ENCODE peak calls at places on chromosome 5, in ten cellular contexts. B is NCI-H187; L is HEK293T; Z is T-helper 2 cell; T is stimulated activated CD4-positive, alpha-beta T cell treated with anti-CD3 and anti-CD28 coated beads, Interleukin-1b, Interleukin-23, amount 100 ng/mL, for 24 hours; Y is activated CD4-positive, alpha-beta T cell treated with anti-CD3 and anti-CD28 coated beads, Interleukin-2, amount 10 ng/mL, durations not matched to agents 7 days and 5 days; N is fibroblast of gingiva; C is fibroblast of pulmonary artery; S is GM12865; K is HTR-8/SVneo. F is an unnamed sample.

GRCh38 chr5:72166070-72166979 is 59.0 kb downstream of the MAP1B start:
- DNase-seq in T (no peak), B (peak), S (no peak), L (peak), K (no peak), C (peak), Y (no peak), N (peak), Z (no peak), F (no peak)

GRCh38 chr5:1442222-1443144 is 2.8 kb downstream of the SLC6A3 start:
- DNase-seq in B (no peak), Z (no peak), T (no peak), C (no peak), K (no peak), S (no peak), L (no peak), N (no peak), Y (no peak), F (no peak)

GRCh38 chr5:159878988-159879471 is 37.3 kb upstream of the ADRA1B start:
- DNase-seq in N (peak), B (no peak), T (no peak), C (peak), Z (no peak), Y (no peak), L (peak), K (peak), S (no peak), F (peak)

GRCh38 chr5:64637837-64638443 is 52.4 kb upstream of the SHISAL2B start:
- DNase-seq in Y (no peak), C (no peak), S (peak), B (no peak), N (peak), K (peak), T (no peak), L (no peak), Z (no peak), F (peak)

GRCh38 chr5:69271376-69271775 is 36.7 kb downstream of the CDK7 start:
- DNase-seq in B (no peak), T (no peak), K (no peak), Z (no peak), C (peak), Y (no peak), L (no peak), S (no peak), N (peak), F (peak)

GRCh38 chr5:167012281-167013034 is 1279.0 kb upstream of the WWC1 start:
- DNase-seq in N (no peak), Z (no peak), L (no peak), C (no peak), K (no peak), S (no peak), B (no peak), Y (no peak), T (no peak), F (no peak)

GRCh38 chr5:58929726-58930125 is 346.9 kb downstream of the RAB3C start:
- DNase-seq in S (no peak), Y (no peak), C (no peak), N (no peak), Z (no peak), L (no peak), B (no peak), K (no peak), T (no peak), F (no peak)

GRCh38 chr5:147629196-147629595 is 119.3 kb upstream of the DPYSL3 start:
- DNase-seq in K (no peak), Y (no peak), B (no peak), Z (no peak), C (no peak), L (no peak), T (no peak), S (no peak), N (no peak), F (no peak)

GRCh38 chr5:160315968-160316367 is 3.6 kb upstream of the CCNJL start:
- DNase-seq in T (no peak), K (peak), L (no peak), Y (no peak), B (no peak), Z (no peak), S (peak), N (no peak), C (peak), F (peak)

GRCh38 chr5:142000709-142001484 is 11.9 kb downstream of the GNPDA1 start:
- DNase-seq in T (no peak), S (no peak), B (no peak), Y (peak), C (peak), L (peak), N (no peak), Z (no peak), K (no peak), F (peak)

GRCh38 chr5:133287500-133287899 is 235.7 kb downstream of the HSPA4 start:
- DNase-seq in C (peak), Z (peak), L (peak), K (peak), B (no peak), Y (peak), T (no peak), S (peak), N (peak), F (peak)

GRCh38 chr5:95081500-95082355 is 203.2 kb downstream of the MCTP1 start:
- DNase-seq in N (peak), C (peak), Z (no peak), B (no peak), Y (peak), K (peak), S (peak), L (no peak), T (no peak), F (peak)

GRCh38 chr5:22892441-22892840 is 39.3 kb upstream of the CDH12 start:
- DNase-seq in L (no peak), N (peak), Z (no peak), T (no peak), Y (no peak), C (no peak), K (no peak), B (no peak), S (no peak), F (no peak)

GRCh38 chr5:132096904-132097303 is 23.3 kb downstream of the CSF2 start:
- DNase-seq in L (no peak), B (no peak), N (no peak), T (no peak), Z (no peak), S (no peak), Y (no peak), C (no peak), K (no peak), F (no peak)

GRCh38 chr5:133952729-133953567 is 15.5 kb downstream of the C5orf15 start:
- DNase-seq in L (no peak), B (no peak), K (no peak), C (peak), T (no peak), S (no peak), Y (no peak), Z (no peak), N (peak), F (peak)

GRCh38 chr5:26009742-26010141 is 1028.6 kb downstream of the CDH9 start:
- DNase-seq in K (peak), S (no peak), B (no peak), N (no peak), L (peak), T (no peak), Z (no peak), C (no peak), Y (no peak), F (peak)

GRCh38 chr5:78009937-78010527 is 233.9 kb upstream of the TBCA start:
- DNase-seq in Z (no peak), C (peak), S (no peak), L (no peak), K (no peak), T (no peak), Y (no peak), B (no peak), N (peak), F (peak)

GRCh38 chr5:98106116-98107088 is 667.1 kb upstream of the RGMB start:
- DNase-seq in Y (no peak), S (no peak), Z (no peak), K (no peak), B (no peak), N (peak), C (no peak), L (no peak), T (no peak), F (peak)

GRCh38 chr5:111930407-111930806 is 173.4 kb upstream of the NREP start:
- DNase-seq in T (no peak), K (no peak), Y (no peak), Z (no peak), B (no peak), C (no peak), N (no peak), S (no peak), L (no peak), F (peak)

GRCh38 chr5:1826235-1826980 is 25.2 kb downstream of the NDUFS6 start:
- DNase-seq in B (no peak), N (no peak), K (no peak), C (no peak), L (no peak), T (no peak), Y (no peak), Z (no peak), S (no peak), F (no peak)

GRCh38 chr5:83418659-83419321 is 52.8 kb upstream of the VCAN start:
- DNase-seq in S (no peak), Z (no peak), Y (no peak), C (no peak), L (no peak), N (no peak), B (no peak), T (no peak), K (no peak), F (no peak)

GRCh38 chr5:52491829-52492217 is 295.9 kb upstream of the ITGA1 start:
- DNase-seq in S (no peak), T (no peak), Y (no peak), L (no peak), K (no peak), C (no peak), Z (no peak), N (no peak), B (peak), F (no peak)

GRCh38 chr5:54320256-54320655 is 9.9 kb upstream of the ARL15 start:
- DNase-seq in K (no peak), S (no peak), Y (no peak), L (no peak), N (no peak), Z (no peak), B (no peak), T (no peak), C (no peak), F (no peak)

GRCh38 chr5:6398570-6399230 is 20.4 kb upstream of the MED10 start:
- DNase-seq in C (no peak), L (no peak), Z (no peak), S (no peak), N (no peak), T (no peak), Y (no peak), K (no peak), B (no peak), F (no peak)

GRCh38 chr5:65184780-65185179 is 296.9 kb downstream of the ADAMTS6 start:
- DNase-seq in Y (no peak), L (no peak), C (no peak), T (no peak), Z (no peak), N (no peak), B (no peak), K (no peak), S (no peak), F (no peak)

GRCh38 chr5:54533541-54534179 is 16.1 kb downstream of the SNX18 start:
- DNase-seq in L (no peak), B (no peak), K (no peak), N (no peak), Z (no peak), Y (no peak), T (no peak), S (no peak), C (no peak), F (peak)

GRCh38 chr5:113607361-113607760 is 93.9 kb downstream of the YTHDC2 start:
- DNase-seq in B (no peak), Z (no peak), L (no peak), K (no peak), Y (no peak), T (no peak), S (no peak), C (no peak), N (no peak), F (no peak)

GRCh38 chr5:112983307-112983811 is 6.8 kb downstream of the DCP2 start:
- DNase-seq in B (no peak), Y (no peak), Z (no peak), C (no peak), K (no peak), S (no peak), T (no peak), N (peak), L (no peak), F (peak)

GRCh38 chr5:166509085-166509484 is 1782.4 kb upstream of the WWC1 start:
- DNase-seq in S (no peak), T (no peak), Y (no peak), N (no peak), Z (no peak), L (peak), C (peak), K (no peak), B (no peak), F (peak)

F was measured in mesenchymal stem cell.